ENCODE peak calls at places on chromosomes 16 and 17, in four cellular contexts. J, A, Y and H are unnamed samples.

GRCh38 chr16:474420-475122 is 49.1 kb downstream of the RAB11FIP3 start:
- DNase-seq in J (no peak), A (no peak), Y (peak; percentile 87), H (no peak)

GRCh38 chr17:61403846-61404701 is 4.4 kb downstream of the TBX2 start:
- DNase-seq in J (no peak), A (no peak), Y (no peak), H (no peak)

GRCh38 chr17:28174352-28175046 is 132.0 kb downstream of the NLK start:
- DNase-seq in J (no peak), Y (no peak), A (no peak), H (peak; percentile 24)

GRCh38 chr16:76910931-76911330 is 280.1 kb upstream of the MON1B start:
- DNase-seq in A (no peak), J (peak; percentile 24), Y (no peak), H (no peak)

GRCh38 chr16:15765880-15766279 is 90.9 kb downstream of the MYH11 start:
- DNase-seq in J (peak; percentile 69), Y (peak; percentile 73), A (peak; percentile 68), H (peak; percentile 74)

GRCh38 chr16:27408012-27408601 is 6.1 kb downstream of the IL21R start:
- DNase-seq in Y (peak; percentile 89), J (no peak), A (no peak), H (peak; percentile 76)

GRCh38 chr17:66776999-66777688 is 57.8 kb upstream of the CACNG5 start:
- DNase-seq in J (no peak), A (no peak), Y (peak; percentile 71), H (no peak)

GRCh38 chr17:60333628-60334031 is 58.3 kb downstream of the USP32 start:
- DNase-seq in Y (no peak), A (no peak), J (no peak), H (no peak)

GRCh38 chr17:50198026-50198669 is 3.3 kb downstream of the COL1A1 start:
- DNase-seq in J (peak; percentile 86), Y (peak; percentile 72), A (peak; percentile 67), H (no peak)

GRCh38 chr17:15171433-15172047 is 93.6 kb downstream of the PMP22 start:
- DNase-seq in A (peak; percentile 64), Y (peak; percentile 37), J (peak; percentile 62), H (no peak)

GRCh38 chr16:88503771-88504488 is 50.9 kb downstream of the ZFPM1 start:
- DNase-seq in A (no peak), J (no peak), Y (peak; percentile 57), H (no peak)

GRCh38 chr17:59483860-59484259 is 81.5 kb upstream of the DHX40 start:
- DNase-seq in A (no peak), J (no peak), Y (no peak), H (no peak)

GRCh38 chr17:41420134-41420533 is 4.3 kb downstream of the KRT37 start:
- DNase-seq in A (no peak), Y (no peak), J (no peak), H (no peak)

GRCh38 chr16:26838931-26839330 is 227.8 kb upstream of the C16orf82 start:
- DNase-seq in J (no peak), A (no peak), Y (no peak), H (no peak)

GRCh38 chr16:69115361-69115760 is 9.9 kb downstream of the HAS3 start:
- DNase-seq in A (no peak), Y (no peak), J (no peak), H (no peak)

GRCh38 chr16:74563828-74564263 is 43.1 kb downstream of the GLG1 start:
- DNase-seq in A (peak; percentile 86), Y (no peak), J (no peak), H (no peak)

GRCh38 chr17:35254107-35254802 is 11.4 kb downstream of the SLFN5 start:
- DNase-seq in J (peak; percentile 43), Y (peak; percentile 56), A (no peak), H (no peak)

GRCh38 chr17:65099941-65100315 is 37.2 kb upstream of the RGS9 start:
- DNase-seq in J (peak; percentile 87), A (peak; percentile 40), Y (peak; percentile 29), H (peak; percentile 84)

GRCh38 chr16:66728117-66728787 is 23.2 kb downstream of the DYNC1LI2 start:
- DNase-seq in J (peak; percentile 61), A (peak; percentile 50), Y (peak; percentile 60), H (no peak)

GRCh38 chr17:82170412-82170961 is 42.2 kb downstream of the CCDC57 start:
- DNase-seq in J (no peak), A (peak; percentile 72), Y (no peak), H (no peak)

GRCh38 chr17:59380474-59380873 is 49.0 kb downstream of the YPEL2 start:
- DNase-seq in J (no peak), A (no peak), Y (no peak), H (no peak)

GRCh38 chr16:88387177-88387576 is 4.4 kb downstream of the ZNF469 start:
- DNase-seq in J (no peak), Y (no peak), A (no peak), H (no peak)

GRCh38 chr16:11848842-11849241 is 2.5 kb downstream of the RSL1D1 start:
- DNase-seq in J (no peak), Y (no peak), A (no peak), H (no peak)

GRCh38 chr17:64282753-64283080 is 19.7 kb upstream of the TEX2 start:
- DNase-seq in Y (no peak), A (no peak), J (no peak), H (no peak)

DNA sequence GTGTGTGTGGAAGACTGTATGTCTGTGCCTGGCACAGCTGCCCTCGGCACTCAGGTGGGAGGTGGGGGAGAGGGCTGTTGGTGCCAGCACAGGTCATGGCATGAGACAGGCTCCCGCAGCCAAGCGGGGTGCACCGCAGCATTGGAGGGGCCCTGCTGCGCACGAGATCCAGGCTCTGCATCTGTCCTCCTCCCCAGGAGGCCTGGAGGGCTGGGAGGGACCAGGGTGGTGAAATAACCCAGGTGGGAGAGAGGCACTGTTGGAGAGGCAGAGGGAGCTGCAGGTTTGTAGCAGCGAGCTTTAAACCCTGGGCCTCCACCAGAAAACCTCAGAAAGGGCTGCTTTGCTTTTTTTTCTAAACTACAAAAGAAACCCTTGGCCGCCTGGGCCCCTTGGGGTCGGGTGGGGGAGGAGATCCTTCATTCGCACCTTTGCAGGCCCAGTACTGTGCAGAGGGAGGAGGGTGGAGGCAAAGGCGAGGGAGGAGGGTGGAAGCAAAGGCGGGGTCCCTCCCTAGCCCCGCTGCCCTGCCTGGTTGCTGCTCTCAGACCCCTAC is 241.7 kb downstream of the SEC14L1 start:
- DNase-seq in J (no peak), Y (peak; percentile 45), A (no peak), H (no peak)
- TF ChIP-seq POLR2AphosphoS2 in J (no peak), Y (no peak), A (no peak), H (no peak)

GRCh38 chr16:53159781-53160436 is 105.1 kb downstream of the CHD9 start:
- DNase-seq in Y (peak; percentile 60), A (peak; percentile 74), J (peak; percentile 46), H (peak; percentile 20)
- TF ChIP-seq POLR2AphosphoS2 in Y (no peak), A (no peak), J (no peak), H (no peak)

GRCh38 chr16:5907544-5907943 is 809.9 kb upstream of the EEF2KMT start:
- DNase-seq in J (no peak), A (no peak), Y (no peak), H (no peak)

GRCh38 chr16:5903153-5903552 is 805.6 kb upstream of the EEF2KMT start:
- DNase-seq in J (no peak), Y (no peak), A (no peak), H (no peak)

GRCh38 chr16:5903797-5904196 is 806.2 kb upstream of the EEF2KMT start:
- DNase-seq in A (no peak), J (no peak), Y (no peak), H (no peak)

GRCh38 chr16:5906351-5906750 is 808.8 kb upstream of the EEF2KMT start:
- DNase-seq in J (no peak), Y (no peak), A (no peak), H (no peak)

GRCh38 chr16:5905935-5906334 is 808.3 kb upstream of the EEF2KMT start:
- DNase-seq in A (no peak), J (no peak), Y (no peak), H (no peak)
- TF ChIP-seq POLR2AphosphoS2 in A (no peak), J (no peak), Y (no peak), H (no peak)

GRCh38 chr16:24667244-24667764 is 62.1 kb upstream of the TNRC6A start:
- DNase-seq in Y (no peak), A (no peak), J (no peak), H (no peak)

GRCh38 chr16:24670623-24671454 is 58.6 kb upstream of the TNRC6A start:
- DNase-seq in A (no peak), J (peak; percentile 68), Y (no peak), H (no peak)

GRCh38 chr16:24671455-24671954 is 57.9 kb upstream of the TNRC6A start:
- DNase-seq in Y (no peak), J (no peak), A (no peak), H (no peak)

GRCh38 chr16:24673155-24673554 is 56.3 kb upstream of the TNRC6A start:
- DNase-seq in Y (peak; percentile 33), A (no peak), J (no peak), H (no peak)

DNA sequence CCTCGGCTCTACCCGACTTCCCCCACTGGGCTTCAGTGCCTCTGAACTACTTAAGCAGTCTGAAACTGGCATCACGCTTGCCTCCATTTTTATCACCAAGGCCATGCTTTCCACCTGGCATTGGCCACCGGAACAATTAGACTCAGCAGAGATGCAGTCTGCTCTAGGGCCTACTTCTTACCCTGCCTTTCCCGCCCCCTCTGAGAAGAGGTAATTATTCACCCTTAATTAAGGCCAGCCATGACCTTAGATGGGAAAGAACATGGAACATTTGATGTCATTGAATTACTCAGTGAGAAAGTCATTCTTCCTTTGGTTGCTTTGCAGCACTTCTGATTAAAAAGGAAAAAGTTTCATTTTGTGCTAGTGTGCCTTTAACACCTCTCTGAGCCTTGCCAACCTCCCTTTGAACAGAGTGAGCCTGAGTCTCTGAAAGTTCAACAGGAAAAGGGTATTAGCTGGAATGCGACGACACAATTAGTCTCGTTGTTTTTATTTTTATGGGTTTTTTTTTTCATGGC is 60.9 kb upstream of the TNRC6A start:
- DNase-seq in A (no peak), Y (no peak), J (no peak), H (no peak)
- TF ChIP-seq POLR2AphosphoS2 in A (no peak), Y (no peak), J (no peak), H (no peak)

GRCh38 chr17:76690596-76691280 is 20.0 kb downstream of the MXRA7 start:
- DNase-seq in J (no peak), A (no peak), Y (no peak), H (no peak)

GRCh38 chr17:76687278-76688164 is 23.2 kb downstream of the MXRA7 start:
- DNase-seq in J (no peak), A (no peak), Y (no peak), H (no peak)

GRCh38 chr17:76691379-76692191 is 19.2 kb downstream of the MXRA7 start:
- DNase-seq in A (no peak), J (no peak), Y (peak; percentile 86), H (no peak)

GRCh38 chr17:76688165-76688622 is 22.6 kb downstream of the MXRA7 start:
- DNase-seq in Y (no peak), J (no peak), A (no peak), H (no peak)

DNA sequence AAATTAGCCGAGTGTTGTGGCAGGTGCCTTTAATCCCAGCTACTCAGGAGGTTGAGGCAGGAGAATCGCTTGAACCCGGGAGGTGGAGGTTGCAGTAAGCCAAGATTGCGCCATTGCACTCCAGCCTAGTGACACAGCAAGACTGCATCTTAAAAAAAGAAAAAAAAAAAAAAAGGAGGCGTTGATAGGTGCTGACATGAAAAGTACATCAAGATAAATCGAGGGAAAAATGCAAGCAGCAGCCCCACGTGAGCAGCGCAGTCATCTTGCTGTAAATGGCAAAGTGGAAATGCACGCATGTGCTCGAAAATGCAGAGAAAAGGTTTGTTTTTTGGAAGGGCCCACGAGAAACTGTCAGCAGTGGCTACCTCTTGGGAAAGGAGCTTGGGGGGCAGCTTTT is 20.9 kb downstream of the MXRA7 start:
- DNase-seq in Y (no peak), A (no peak), J (no peak), H (no peak)
- TF ChIP-seq POLR2AphosphoS2 in Y (no peak), A (no peak), J (no peak), H (no peak)